ENCODE peak calls at places on chromosomes 1 and 21, in five cellular contexts. One of them, this sample, is unnamed. For H3K9me3, the result is how much of the 10 kb centered on the place peaks cover.

GRCh38 chr1:246151796-246152434 is 355.2 kb downstream of the SMYD3 start:
- DNase-seq in uterus: no peak
- DNase-seq in body of pancreas: no peak
- DNase-seq in endothelial cell of umbilical vein: peak
- DNase-seq in left ventricle myocardium inferior: no peak
- DNase-seq in this sample: no peak

GRCh38 chr1:10814954-10815862 is 18.8 kb upstream of the CASZ1 start:
- DNase-seq in uterus: no peak
- DNase-seq in body of pancreas: peak
- DNase-seq in endothelial cell of umbilical vein: no peak
- DNase-seq in left ventricle myocardium inferior: no peak
- DNase-seq in this sample: no peak

GRCh38 chr1:33735624-33736023 is 128.3 kb upstream of the HMGB4 start:
- DNase-seq in uterus: no peak
- DNase-seq in body of pancreas: no peak
- DNase-seq in endothelial cell of umbilical vein: no peak
- DNase-seq in left ventricle myocardium inferior: no peak
- DNase-seq in this sample: no peak

GRCh38 chr1:86705633-86705985 is 1.2 kb downstream of the SH3GLB1 start:
- DNase-seq in uterus: no peak
- DNase-seq in body of pancreas: peak
- DNase-seq in endothelial cell of umbilical vein: no peak
- DNase-seq in left ventricle myocardium inferior: no peak
- DNase-seq in this sample: no peak

GRCh38 chr1:240719953-240720700 is 108.2 kb upstream of the GREM2 start:
- DNase-seq in uterus: no peak
- DNase-seq in body of pancreas: no peak
- DNase-seq in endothelial cell of umbilical vein: no peak
- DNase-seq in left ventricle myocardium inferior: no peak
- DNase-seq in this sample: no peak

GRCh38 chr21:25127007-25127406 is 480.3 kb downstream of the MRPL39 start:
- DNase-seq in uterus: no peak
- DNase-seq in body of pancreas: no peak
- DNase-seq in endothelial cell of umbilical vein: no peak
- DNase-seq in left ventricle myocardium inferior: no peak
- DNase-seq in this sample: no peak

GRCh38 chr21:41750532-41751151 is 16.2 kb downstream of the RIPK4 start:
- DNase-seq in uterus: no peak
- DNase-seq in body of pancreas: no peak
- DNase-seq in endothelial cell of umbilical vein: no peak
- DNase-seq in left ventricle myocardium inferior: peak
- DNase-seq in this sample: no peak

GRCh38 chr1:11594222-11594621 is 60.0 kb downstream of the FBXO2 start:
- DNase-seq in uterus: no peak
- DNase-seq in body of pancreas: no peak
- DNase-seq in endothelial cell of umbilical vein: no peak
- DNase-seq in left ventricle myocardium inferior: no peak
- DNase-seq in this sample: no peak

GRCh38 chr1:207868252-207868768 is 42.6 kb downstream of the CD34 start:
- DNase-seq in uterus: peak
- DNase-seq in body of pancreas: peak
- DNase-seq in endothelial cell of umbilical vein: peak
- DNase-seq in left ventricle myocardium inferior: peak
- DNase-seq in this sample: peak

GRCh38 chr21:15848632-15849031 is 118.8 kb downstream of the USP25 start:
- DNase-seq in uterus: no peak
- DNase-seq in body of pancreas: no peak
- DNase-seq in endothelial cell of umbilical vein: peak
- DNase-seq in left ventricle myocardium inferior: no peak
- DNase-seq in this sample: no peak

GRCh38 chr1:247797518-247797917 is 26.4 kb downstream of the OR14A16 start:
- DNase-seq in uterus: no peak
- DNase-seq in body of pancreas: no peak
- DNase-seq in endothelial cell of umbilical vein: no peak
- DNase-seq in left ventricle myocardium inferior: no peak
- DNase-seq in this sample: no peak
- H3K9me3 ChIP-seq in uterus: under half
- H3K9me3 ChIP-seq in body of pancreas: under half
- H3K9me3 ChIP-seq in endothelial cell of umbilical vein: under half
- H3K9me3 ChIP-seq in left ventricle myocardium inferior: under half
- H3K9me3 ChIP-seq in this sample: under half

GRCh38 chr1:228242313-228242864 is 34.5 kb downstream of the OBSCN start:
- DNase-seq in uterus: no peak
- DNase-seq in body of pancreas: no peak
- DNase-seq in endothelial cell of umbilical vein: no peak
- DNase-seq in left ventricle myocardium inferior: no peak
- DNase-seq in this sample: no peak
- H3K9me3 ChIP-seq in uterus: under half
- H3K9me3 ChIP-seq in body of pancreas: under half
- H3K9me3 ChIP-seq in endothelial cell of umbilical vein: under half
- H3K9me3 ChIP-seq in left ventricle myocardium inferior: half or more
- H3K9me3 ChIP-seq in this sample: half or more

GRCh38 chr1:4034318-4034887 is 134.3 kb upstream of the C1orf174 start:
- DNase-seq in uterus: no peak
- DNase-seq in body of pancreas: no peak
- DNase-seq in endothelial cell of umbilical vein: no peak
- DNase-seq in left ventricle myocardium inferior: no peak
- DNase-seq in this sample: no peak

GRCh38 chr1:4033129-4033676 is 133.1 kb upstream of the C1orf174 start:
- DNase-seq in uterus: no peak
- DNase-seq in body of pancreas: no peak
- DNase-seq in endothelial cell of umbilical vein: no peak
- DNase-seq in left ventricle myocardium inferior: no peak
- DNase-seq in this sample: no peak

GRCh38 chr1:4032571-4032970 is 132.5 kb upstream of the C1orf174 start:
- DNase-seq in uterus: no peak
- DNase-seq in body of pancreas: no peak
- DNase-seq in endothelial cell of umbilical vein: no peak
- DNase-seq in left ventricle myocardium inferior: no peak
- DNase-seq in this sample: no peak

GRCh38 chr1:4029376-4029775 is 129.3 kb upstream of the C1orf174 start:
- DNase-seq in uterus: no peak
- DNase-seq in body of pancreas: no peak
- DNase-seq in endothelial cell of umbilical vein: no peak
- DNase-seq in left ventricle myocardium inferior: no peak
- DNase-seq in this sample: no peak

GRCh38 chr1:4033732-4034131 is 133.7 kb upstream of the C1orf174 start:
- DNase-seq in uterus: no peak
- DNase-seq in body of pancreas: no peak
- DNase-seq in endothelial cell of umbilical vein: no peak
- DNase-seq in left ventricle myocardium inferior: no peak
- DNase-seq in this sample: no peak
- H3K9me3 ChIP-seq in uterus: under half
- H3K9me3 ChIP-seq in body of pancreas: under half
- H3K9me3 ChIP-seq in endothelial cell of umbilical vein: under half
- H3K9me3 ChIP-seq in left ventricle myocardium inferior: under half
- H3K9me3 ChIP-seq in this sample: under half

GRCh38 chr1:40451238-40451585 is 936 bp downstream of the ZFP69B start:
- DNase-seq in uterus: no peak
- DNase-seq in body of pancreas: no peak
- DNase-seq in endothelial cell of umbilical vein: no peak
- DNase-seq in left ventricle myocardium inferior: no peak
- DNase-seq in this sample: no peak

GRCh38 chr1:40449684-40450490 is at the start of gene ZFP69B:
- DNase-seq in uterus: peak
- DNase-seq in body of pancreas: peak
- DNase-seq in endothelial cell of umbilical vein: peak
- DNase-seq in left ventricle myocardium inferior: peak
- DNase-seq in this sample: peak

GRCh38 chr1:40454873-40455272 is 4.6 kb downstream of the ZFP69B start:
- DNase-seq in uterus: no peak
- DNase-seq in body of pancreas: no peak
- DNase-seq in endothelial cell of umbilical vein: no peak
- DNase-seq in left ventricle myocardium inferior: no peak
- DNase-seq in this sample: no peak

DNA sequence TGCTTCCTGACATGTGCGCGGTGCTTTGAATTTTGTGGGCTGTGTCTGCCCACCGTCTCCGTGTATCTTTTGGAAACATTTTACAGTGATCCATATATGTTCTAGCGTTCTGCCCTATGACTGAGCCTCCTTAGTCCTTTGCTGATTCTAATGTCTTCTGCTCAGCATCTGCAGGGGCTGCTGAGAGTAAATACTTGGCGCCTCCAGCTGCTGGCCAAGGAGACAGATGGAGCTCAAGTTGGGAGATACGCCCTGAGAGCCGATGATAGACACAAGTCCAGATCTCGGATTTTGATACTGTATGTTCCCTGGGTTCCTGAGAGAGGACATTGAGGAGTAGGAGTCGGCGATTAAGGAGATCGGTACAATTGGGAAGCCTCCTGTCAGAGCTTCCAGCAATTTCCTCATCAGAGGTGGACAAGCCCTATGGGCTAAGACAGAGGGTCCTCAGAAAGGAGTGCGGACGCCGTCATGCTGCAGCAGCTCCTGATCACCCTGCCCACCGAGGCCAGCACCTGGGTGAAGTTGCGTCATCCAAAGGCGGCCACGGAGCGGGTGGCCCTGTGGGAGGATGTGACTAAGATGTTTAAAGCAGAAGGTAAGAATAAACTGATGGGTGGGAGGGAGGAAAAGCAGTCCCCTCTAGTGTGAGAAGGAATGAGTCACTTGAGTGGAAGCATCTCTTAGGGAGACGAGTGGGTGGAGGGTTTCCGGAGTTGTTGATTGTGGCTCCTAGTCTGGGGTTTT is 388 bp downstream of the ZFP69B start:
- DNase-seq in uterus: peak
- DNase-seq in body of pancreas: peak
- DNase-seq in endothelial cell of umbilical vein: peak
- DNase-seq in left ventricle myocardium inferior: no peak
- DNase-seq in this sample: no peak
- H3K9me3 ChIP-seq in uterus: under half
- H3K9me3 ChIP-seq in body of pancreas: under half
- H3K9me3 ChIP-seq in endothelial cell of umbilical vein: under half
- H3K9me3 ChIP-seq in left ventricle myocardium inferior: under half
- H3K9me3 ChIP-seq in this sample: under half

This sample was measured in tibial artery.